ENCODE peak calls at places on chromosomes 4 and X, in seven cellular contexts. R, B, T, Z, P, Y and K are unnamed samples. For H3K4me1, the result is how much of the 10 kb centered on the place peaks cover.

GRCh38 chr4:151604238-151604637 is 156.6 kb downstream of the GATB start:
- DNase-seq in R (peak), B (no peak), T (peak), Z (no peak), P (no peak), Y (no peak), K (no peak)

GRCh38 chr4:174213734-174214101 is 69.7 kb downstream of the FBXO8 start:
- DNase-seq in R (no peak), B (no peak), T (no peak), Z (no peak), P (no peak), Y (no peak), K (no peak)

GRCh38 chr4:97819314-97819713 is 324.0 kb downstream of the STPG2 start:
- DNase-seq in R (no peak), B (no peak), T (no peak), Z (no peak), P (no peak), Y (no peak), K (no peak)

GRCh38 chr4:110793890-110794588 is 171.2 kb upstream of the PITX2 start:
- DNase-seq in R (no peak), B (no peak), T (no peak), Z (no peak), P (no peak), Y (no peak), K (no peak)

GRCh38 chr4:30756553-30756952 is 36.4 kb downstream of the PCDH7 start:
- DNase-seq in R (no peak), B (no peak), T (no peak), Z (no peak), P (no peak), Y (no peak), K (no peak)

GRCh38 chrX:36867143-36867542 is 141.0 kb upstream of the FAM47C start:
- DNase-seq in R (peak), B (peak), T (peak), Z (no peak), P (no peak), Y (no peak), K (no peak)

GRCh38 chr4:188958346-188958745 is 819.1 kb downstream of the TRIML1 start:
- DNase-seq in R (no peak), B (no peak), T (no peak), Z (no peak), P (no peak), Y (no peak), K (no peak)

GRCh38 chr4:29560452-29560851 is 1159.7 kb upstream of the PCDH7 start:
- DNase-seq in R (no peak), B (no peak), T (no peak), Z (no peak), P (no peak), Y (no peak), K (no peak)

GRCh38 chr4:88737304-88738015 is 39.8 kb upstream of the NAP1L5 start:
- DNase-seq in R (no peak), B (no peak), T (no peak), Z (peak), P (no peak), Y (peak), K (peak)

GRCh38 chr4:143023519-143023918 is 161.2 kb upstream of the USP38 start:
- DNase-seq in R (no peak), B (no peak), T (no peak), Z (no peak), P (no peak), Y (no peak), K (no peak)

GRCh38 chr4:17544205-17544604 is 29.2 kb downstream of the CLRN2 start:
- DNase-seq in R (no peak), B (no peak), T (no peak), Z (no peak), P (no peak), Y (no peak), K (no peak)

GRCh38 chrX:18440835-18441234 is 15.4 kb downstream of the CDKL5 start:
- DNase-seq in R (no peak), B (no peak), T (no peak), Z (no peak), P (no peak), Y (no peak), K (no peak)

GRCh38 chr4:189313861-189314513 is 626.7 kb upstream of the FRG1 start:
- DNase-seq in R (no peak), B (no peak), T (no peak), Z (no peak), P (peak), Y (no peak), K (no peak)

GRCh38 chrX:38304010-38304409 is 23.3 kb downstream of the RPGR start:
- DNase-seq in R (peak), B (no peak), T (no peak), Z (no peak), P (no peak), Y (no peak), K (no peak)

GRCh38 chr4:107838138-107838618 is 13.4 kb downstream of the SGMS2 start:
- DNase-seq in R (no peak), B (no peak), T (no peak), Z (no peak), P (no peak), Y (no peak), K (no peak)

GRCh38 chr4:4858527-4858926 is 938 bp upstream of the MSX1 start:
- DNase-seq in R (no peak), B (no peak), T (no peak), Z (no peak), P (no peak), Y (no peak), K (no peak)

GRCh38 chrX:9656277-9656676 is 109.4 kb downstream of the GPR143 start:
- DNase-seq in R (no peak), B (no peak), T (no peak), Z (no peak), P (no peak), Y (no peak), K (no peak)
- H3K4me1 ChIP-seq in R (under half), B (under half), T (under half), Z (under half), P (under half), Y (under half), K (under half)

DNA sequence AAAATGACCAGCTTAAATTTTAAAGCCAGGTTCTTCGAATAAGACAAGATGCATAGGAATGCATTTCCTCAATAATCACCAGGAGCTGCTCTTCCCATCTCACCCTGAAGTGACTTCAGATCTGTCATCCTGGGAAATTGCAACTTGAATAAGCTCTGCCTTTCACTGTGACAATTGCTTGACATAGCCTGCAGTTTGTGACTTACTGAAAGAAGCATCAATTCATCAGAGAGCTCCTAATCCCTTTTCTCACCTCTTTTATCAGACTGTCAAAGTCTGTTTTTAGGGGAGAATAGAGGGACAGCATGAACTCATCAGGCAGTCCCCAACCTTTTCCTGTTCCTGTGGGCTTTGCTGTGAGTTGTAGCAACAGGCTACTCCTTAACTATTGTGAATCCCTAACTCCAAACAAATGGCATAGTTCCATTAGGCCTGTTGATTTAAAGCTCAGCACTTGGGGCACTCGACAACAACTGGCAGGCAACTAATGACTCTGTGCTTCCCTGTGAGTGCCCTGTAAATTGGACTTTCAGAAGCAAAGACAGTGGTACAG is 64.8 kb downstream of the DOCK11 start:
- DNase-seq in R (no peak), B (no peak), T (no peak), Z (no peak), P (no peak), Y (no peak), K (no peak)
- TF ChIP-seq EP300 in R (no peak), B (no peak), T (no peak), Z (no peak), P (no peak), Y (no peak), K (no peak)

GRCh38 chrX:133970021-133970550 is 15.3 kb downstream of the GPC3 start:
- DNase-seq in R (no peak), B (no peak), T (no peak), Z (no peak), P (no peak), Y (no peak), K (no peak)

GRCh38 chrX:133969191-133969590 is 16.2 kb downstream of the GPC3 start:
- DNase-seq in R (no peak), B (no peak), T (no peak), Z (no peak), P (no peak), Y (no peak), K (no peak)

GRCh38 chrX:133968109-133968508 is 17.3 kb downstream of the GPC3 start:
- DNase-seq in R (no peak), B (no peak), T (no peak), Z (no peak), P (no peak), Y (no peak), K (no peak)

GRCh38 chrX:133965321-133965720 is 20.1 kb downstream of the GPC3 start:
- DNase-seq in R (no peak), B (no peak), T (no peak), Z (no peak), P (no peak), Y (no peak), K (no peak)

GRCh38 chrX:133966199-133966598 is 19.2 kb downstream of the GPC3 start:
- DNase-seq in R (no peak), B (no peak), T (no peak), Z (no peak), P (no peak), Y (no peak), K (no peak)
- H3K4me1 ChIP-seq in R (under half), B (under half), T (under half), Z (under half), P (under half), Y (under half), K (under half)

GRCh38 chr4:73908965-73909364 is 39.8 kb downstream of the CXCL1 start:
- DNase-seq in R (no peak), B (no peak), T (no peak), Z (no peak), P (no peak), Y (no peak), K (no peak)
- TF ChIP-seq EP300 in R (no peak), B (no peak), T (no peak), Z (no peak), P (no peak), Y (no peak), K (no peak)

GRCh38 chr4:168637872-168638756 is 141.3 kb downstream of the PALLD start:
- DNase-seq in R (no peak), B (no peak), T (no peak), Z (no peak), P (no peak), Y (no peak), K (no peak)

GRCh38 chr4:168643083-168643795 is 146.4 kb downstream of the PALLD start:
- DNase-seq in R (no peak), B (no peak), T (peak), Z (no peak), P (no peak), Y (no peak), K (no peak)

GRCh38 chr4:168636506-168637176 is 139.8 kb downstream of the PALLD start:
- DNase-seq in R (no peak), B (no peak), T (no peak), Z (no peak), P (no peak), Y (no peak), K (no peak)

GRCh38 chr4:168641811-168642140 is 144.9 kb downstream of the PALLD start:
- DNase-seq in R (no peak), B (no peak), T (no peak), Z (no peak), P (no peak), Y (no peak), K (no peak)

DNA sequence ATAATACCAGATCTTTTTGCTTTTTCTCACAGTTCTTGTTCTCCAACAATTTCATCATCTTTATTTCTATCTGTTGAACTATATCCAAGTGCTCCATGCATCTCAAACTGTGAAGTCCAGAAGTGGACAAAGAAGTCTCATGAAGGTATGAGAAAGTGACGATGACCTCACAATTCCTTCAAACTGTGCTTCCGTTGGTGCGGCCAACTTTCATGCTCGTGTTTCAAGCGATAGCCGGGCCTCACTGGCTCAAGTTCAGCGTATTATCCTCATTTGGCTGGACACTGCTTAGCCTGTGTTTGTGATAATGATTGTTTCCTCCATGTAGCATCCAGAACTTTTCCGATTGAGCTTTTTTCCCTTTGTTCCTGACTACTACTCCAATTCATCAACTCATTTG is 143.1 kb downstream of the PALLD start:
- DNase-seq in R (no peak), B (no peak), T (no peak), Z (no peak), P (no peak), Y (no peak), K (no peak)
- H3K4me1 ChIP-seq in R (under half), B (under half), T (under half), Z (under half), P (under half), Y (under half), K (under half)

GRCh38 chr4:83569967-83570366 is 34.1 kb downstream of the GPAT3 start:
- DNase-seq in R (no peak), B (no peak), T (no peak), Z (no peak), P (no peak), Y (no peak), K (no peak)
- TF ChIP-seq EP300 in R (no peak), B (peak), T (no peak), Z (no peak), P (no peak), Y (no peak), K (no peak)

DNA sequence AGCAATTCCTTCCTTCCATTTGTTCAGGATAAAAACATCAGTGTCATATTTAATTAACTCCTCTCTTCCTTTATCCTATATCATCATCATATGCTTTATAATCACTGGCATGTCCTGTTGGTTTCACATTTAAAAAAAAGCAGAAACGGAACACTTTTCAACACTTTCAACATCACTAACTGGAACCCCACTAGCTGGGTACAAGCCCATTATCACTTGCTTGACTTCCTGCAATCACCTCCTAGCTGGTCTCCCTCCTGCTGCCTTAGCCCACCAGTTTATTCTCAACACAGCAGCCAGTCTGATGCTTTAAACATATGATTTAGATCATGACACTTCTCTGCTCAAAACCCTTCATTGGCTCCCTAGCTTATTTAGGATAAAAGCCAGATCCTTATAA is 116.4 kb upstream of the LSM6 start:
- DNase-seq in R (no peak), B (no peak), T (no peak), Z (no peak), P (no peak), Y (no peak), K (no peak)
- H3K4me1 ChIP-seq in R (under half), B (under half), T (under half), Z (under half), P (under half), Y (under half), K (under half)

DNA sequence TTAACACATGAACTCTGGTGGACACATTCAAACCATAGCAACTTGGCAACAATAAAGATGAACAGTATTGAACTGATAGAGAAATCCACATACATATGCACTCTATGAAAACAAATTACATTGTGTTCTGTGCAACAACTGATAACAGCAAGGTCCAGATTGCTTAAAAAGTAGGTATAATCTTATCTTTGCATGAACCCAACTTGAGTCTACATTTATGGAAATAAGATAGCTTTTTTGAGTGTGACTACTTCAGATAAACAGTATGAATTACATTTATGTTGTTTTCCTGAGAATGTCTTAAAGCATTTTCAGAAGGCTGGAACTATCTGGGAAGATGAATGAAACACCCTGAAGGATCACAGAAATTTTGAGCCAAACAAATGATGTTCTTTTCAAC is 212.6 kb upstream of the GK2 start:
- DNase-seq in R (no peak), B (no peak), T (no peak), Z (no peak), P (no peak), Y (no peak), K (no peak)
- TF ChIP-seq EP300 in R (no peak), B (no peak), T (no peak), Z (no peak), P (no peak), Y (no peak), K (no peak)